ENCODE peak calls at places on chromosomes 12 and 14, in five cellular contexts. L is heart left ventricle, O is neural crest cell, K is osteocyte, Q is endothelial cell. T is an unnamed sample.

GRCh38 chr14:102819176-102819628 is 42.0 kb downstream of the TRAF3 start:
- DNase-seq in L (no peak), O (no peak), K (no peak), Q (no peak), T (no peak)

GRCh38 chr14:20331048-20331613 is 1.9 kb downstream of the CCNB1IP1 start:
- DNase-seq in L (no peak), O (no peak), K (no peak), Q (no peak), T (no peak)

GRCh38 chr14:45838597-45838996 is 585.6 kb upstream of the MIS18BP1 start:
- DNase-seq in L (no peak), O (no peak), K (no peak), Q (no peak), T (no peak)

GRCh38 chr12:16622315-16622714 is 16.4 kb upstream of the LMO3 start:
- DNase-seq in L (no peak), O (no peak), K (no peak), Q (no peak), T (no peak)

GRCh38 chr14:105884808-105885281 is 358.5 kb downstream of the TMEM121 start:
- DNase-seq in L (peak; percentile 45), O (no peak), K (peak; percentile 71), Q (no peak), T (no peak)

GRCh38 chr12:18629916-18630315 is 107.9 kb downstream of the PLCZ1 start:
- DNase-seq in L (no peak), O (no peak), K (no peak), Q (no peak), T (no peak)

GRCh38 chr12:107356266-107356936 is 263.1 kb upstream of the CRY1 start:
- DNase-seq in L (no peak), O (no peak), K (no peak), Q (no peak), T (no peak)

GRCh38 chr12:71475280-71475679 is 35.7 kb downstream of the LGR5 start:
- DNase-seq in L (no peak), O (no peak), K (no peak), Q (no peak), T (no peak)

GRCh38 chr12:47990351-47991105 is 13.7 kb downstream of the COL2A1 start:
- DNase-seq in L (no peak), O (no peak), K (no peak), Q (no peak), T (no peak)

GRCh38 chr12:124359671-124360581 is 65.0 kb downstream of the RFLNA start:
- DNase-seq in L (peak; percentile 94), O (no peak), K (no peak), Q (no peak), T (no peak)

GRCh38 chr14:34926552-34926951 is 51.4 kb upstream of the BAZ1A start:
- DNase-seq in L (no peak), O (no peak), K (no peak), Q (no peak), T (no peak)

GRCh38 chr12:124877423-124877822 is 13.8 kb upstream of the SCARB1 start:
- DNase-seq in L (no peak), O (no peak), K (no peak), Q (no peak), T (no peak)

GRCh38 chr12:68648179-68648578 is 37.5 kb downstream of the RAP1B start:
- DNase-seq in L (no peak), O (no peak), K (no peak), Q (no peak), T (no peak)

GRCh38 chr12:123928274-123928865 is 44.3 kb downstream of the CCDC92 start:
- DNase-seq in L (no peak), O (no peak), K (no peak), Q (no peak), T (no peak)

GRCh38 chr12:18382486-18382885 is 121.2 kb downstream of the PIK3C2G start:
- DNase-seq in L (no peak), O (no peak), K (no peak), Q (no peak), T (no peak)

GRCh38 chr12:68327896-68328295 is 4.3 kb downstream of the MDM1 start:
- DNase-seq in L (no peak), O (no peak), K (no peak), Q (no peak), T (no peak)

GRCh38 chr12:55728185-55728931 is 451 bp downstream of the CD63 start:
- DNase-seq in L (peak; percentile 90), O (no peak), K (no peak), Q (peak; percentile 73), T (no peak)

GRCh38 chr14:31326111-31326510 is 94.2 kb downstream of the HEATR5A start:
- DNase-seq in L (no peak), O (no peak), K (no peak), Q (no peak), T (no peak)
- TF ChIP-seq CTCF in L (no peak), O (no peak), K (peak; percentile 26), Q (no peak), T (no peak)

DNA sequence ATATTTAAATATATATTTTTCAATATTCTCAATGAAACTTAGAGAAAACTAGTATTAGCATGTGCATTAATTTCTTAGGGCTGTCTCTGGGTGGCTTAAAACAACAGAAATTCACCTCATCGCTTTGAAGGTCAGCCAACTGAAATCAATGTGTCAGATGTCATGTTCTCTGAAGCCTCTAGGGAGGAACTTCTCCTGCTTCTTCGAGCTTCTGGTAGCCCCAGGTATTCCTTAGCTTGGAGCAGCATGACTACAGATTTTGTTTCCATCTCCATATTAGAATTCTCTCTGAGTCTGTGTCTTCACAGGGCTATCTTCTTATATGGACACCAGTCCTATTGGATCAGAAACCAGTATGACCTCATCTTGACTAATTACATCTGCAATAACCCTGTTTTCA is 221.5 kb downstream of the PDZRN4 start:
- DNase-seq in L (no peak), O (no peak), K (no peak), Q (no peak), T (no peak)
- TF ChIP-seq CTCF in L (no peak), O (no peak), K (no peak), Q (no peak), T (no peak)

GRCh38 chr12:49974231-49974675 is 1.5 kb downstream of the AQP6 start:
- DNase-seq in L (peak; percentile 81), O (peak; percentile 40), K (no peak), Q (peak; percentile 63), T (no peak)
- TF ChIP-seq CTCF in L (peak; percentile 51), O (peak; percentile 50), K (peak; percentile 68), Q (no peak), T (no peak)

GRCh38 chr12:90945070-90945649 is 9.8 kb downstream of the CCER1 start:
- DNase-seq in L (no peak), O (no peak), K (no peak), Q (no peak), T (no peak)
- TF ChIP-seq CTCF in L (peak; percentile 18), O (peak; percentile 81), K (peak; percentile 70), Q (peak; percentile 69), T (no peak)

GRCh38 chr12:117472983-117473382 is 111.6 kb upstream of the NOS1 start:
- DNase-seq in L (no peak), O (peak; percentile 63), K (no peak), Q (peak; percentile 69), T (no peak)
- TF ChIP-seq CTCF in L (no peak), O (peak; percentile 63), K (peak; percentile 52), Q (peak; percentile 69), T (no peak)

T was measured in omental fat pad.